ENCODE peak calls at places on chromosomes 5 and 9, in eight cellular contexts. One of them, this sample, is unnamed.

GRCh38 chr5:123035320-123035949 is 1.1 kb downstream of the PPIC start:
- DNase-seq in HCT116: peak; percentile 52
- DNase-seq in neural progenitor cell: peak; percentile 69
- DNase-seq in hepatocyte: peak; percentile 77
- DNase-seq in PC-3: peak; percentile 66
- DNase-seq in GM23338: peak; percentile 84
- DNase-seq in MM.1S: peak; percentile 88
- DNase-seq in SK-N-SH: peak; percentile 35
- DNase-seq in this sample: no peak

GRCh38 chr5:65812648-65813047 is 90.6 kb downstream of the NLN start:
- DNase-seq in HCT116: peak; percentile 66
- DNase-seq in neural progenitor cell: no peak
- DNase-seq in hepatocyte: peak; percentile 69
- DNase-seq in PC-3: peak; percentile 49
- DNase-seq in GM23338: no peak
- DNase-seq in MM.1S: peak; percentile 57
- DNase-seq in SK-N-SH: no peak
- DNase-seq in this sample: no peak

GRCh38 chr5:159975462-159976019 is 33.4 kb upstream of the TTC1 start:
- DNase-seq in HCT116: peak; percentile 41
- DNase-seq in neural progenitor cell: no peak
- DNase-seq in hepatocyte: peak; percentile 19
- DNase-seq in PC-3: peak; percentile 66
- DNase-seq in GM23338: peak; percentile 12
- DNase-seq in MM.1S: no peak
- DNase-seq in SK-N-SH: peak; percentile 36
- DNase-seq in this sample: no peak

GRCh38 chr5:73607228-73607627 is 18.8 kb upstream of the ARHGEF28 start:
- DNase-seq in HCT116: no peak
- DNase-seq in neural progenitor cell: no peak
- DNase-seq in hepatocyte: no peak
- DNase-seq in PC-3: peak; percentile 23
- DNase-seq in GM23338: no peak
- DNase-seq in MM.1S: no peak
- DNase-seq in SK-N-SH: no peak
- DNase-seq in this sample: no peak

GRCh38 chr5:31680528-31680927 is 41.6 kb downstream of the PDZD2 start:
- DNase-seq in HCT116: no peak
- DNase-seq in neural progenitor cell: no peak
- DNase-seq in hepatocyte: no peak
- DNase-seq in PC-3: no peak
- DNase-seq in GM23338: no peak
- DNase-seq in MM.1S: no peak
- DNase-seq in SK-N-SH: peak; percentile 54
- DNase-seq in this sample: no peak

GRCh38 chr5:134273642-134274361 is 47.9 kb upstream of the PPP2CA start:
- DNase-seq in HCT116: no peak
- DNase-seq in neural progenitor cell: no peak
- DNase-seq in hepatocyte: no peak
- DNase-seq in PC-3: no peak
- DNase-seq in GM23338: no peak
- DNase-seq in MM.1S: no peak
- DNase-seq in SK-N-SH: no peak
- DNase-seq in this sample: no peak

GRCh38 chr9:112059980-112060348 is 115.1 kb downstream of the SUSD1 start:
- DNase-seq in HCT116: no peak
- DNase-seq in neural progenitor cell: no peak
- DNase-seq in hepatocyte: no peak
- DNase-seq in PC-3: no peak
- DNase-seq in GM23338: no peak
- DNase-seq in MM.1S: no peak
- DNase-seq in SK-N-SH: no peak
- DNase-seq in this sample: no peak

GRCh38 chr9:16637218-16637617 is 233.3 kb downstream of the BNC2 start:
- DNase-seq in HCT116: no peak
- DNase-seq in neural progenitor cell: no peak
- DNase-seq in hepatocyte: no peak
- DNase-seq in PC-3: no peak
- DNase-seq in GM23338: no peak
- DNase-seq in MM.1S: no peak
- DNase-seq in SK-N-SH: no peak
- DNase-seq in this sample: no peak

GRCh38 chr9:132622144-132622543 is 39.7 kb downstream of the BARHL1 start:
- DNase-seq in HCT116: no peak
- DNase-seq in neural progenitor cell: no peak
- DNase-seq in hepatocyte: peak; percentile 38
- DNase-seq in PC-3: peak; percentile 34
- DNase-seq in GM23338: no peak
- DNase-seq in MM.1S: no peak
- DNase-seq in SK-N-SH: no peak
- DNase-seq in this sample: no peak

GRCh38 chr9:80605129-80605528 is 1033.4 kb downstream of the TLE4 start:
- DNase-seq in HCT116: no peak
- DNase-seq in neural progenitor cell: peak; percentile 40
- DNase-seq in hepatocyte: peak; percentile 39
- DNase-seq in PC-3: peak; percentile 49
- DNase-seq in GM23338: peak; percentile 62
- DNase-seq in MM.1S: no peak
- DNase-seq in SK-N-SH: peak; percentile 4
- DNase-seq in this sample: no peak

GRCh38 chr5:77379558-77380061 is 112.5 kb downstream of the WDR41 start:
- DNase-seq in HCT116: no peak
- DNase-seq in neural progenitor cell: no peak
- DNase-seq in hepatocyte: no peak
- DNase-seq in PC-3: no peak
- DNase-seq in GM23338: no peak
- DNase-seq in MM.1S: no peak
- DNase-seq in SK-N-SH: no peak
- DNase-seq in this sample: peak; percentile 8

GRCh38 chr5:58606064-58606463 is 23.2 kb downstream of the RAB3C start:
- DNase-seq in HCT116: no peak
- DNase-seq in neural progenitor cell: no peak
- DNase-seq in hepatocyte: no peak
- DNase-seq in PC-3: no peak
- DNase-seq in GM23338: no peak
- DNase-seq in MM.1S: no peak
- DNase-seq in SK-N-SH: no peak
- DNase-seq in this sample: no peak

GRCh38 chr9:93224591-93224990 is 40.7 kb downstream of the WNK2 start:
- DNase-seq in HCT116: peak; percentile 7
- DNase-seq in neural progenitor cell: no peak
- DNase-seq in hepatocyte: peak; percentile 46
- DNase-seq in PC-3: peak; percentile 79
- DNase-seq in GM23338: peak; percentile 24
- DNase-seq in MM.1S: no peak
- DNase-seq in SK-N-SH: no peak
- DNase-seq in this sample: no peak

GRCh38 chr9:347667-348292 is 133.1 kb downstream of the DOCK8 start:
- DNase-seq in HCT116: peak; percentile 40
- DNase-seq in neural progenitor cell: peak; percentile 46
- DNase-seq in hepatocyte: peak; percentile 65
- DNase-seq in PC-3: peak; percentile 71
- DNase-seq in GM23338: peak; percentile 58
- DNase-seq in MM.1S: no peak
- DNase-seq in SK-N-SH: peak; percentile 5
- DNase-seq in this sample: peak; percentile 28

GRCh38 chr5:149211566-149211965 is 60.1 kb upstream of the AFAP1L1 start:
- DNase-seq in HCT116: no peak
- DNase-seq in neural progenitor cell: no peak
- DNase-seq in hepatocyte: no peak
- DNase-seq in PC-3: no peak
- DNase-seq in GM23338: no peak
- DNase-seq in MM.1S: no peak
- DNase-seq in SK-N-SH: no peak
- DNase-seq in this sample: no peak

GRCh38 chr9:136057236-136058151 is 37.6 kb downstream of the NACC2 start:
- DNase-seq in HCT116: no peak
- DNase-seq in neural progenitor cell: no peak
- DNase-seq in hepatocyte: no peak
- DNase-seq in PC-3: no peak
- DNase-seq in GM23338: peak; percentile 69
- DNase-seq in MM.1S: no peak
- DNase-seq in SK-N-SH: peak; percentile 36
- DNase-seq in this sample: no peak

GRCh38 chr9:13823021-13823420 is 490.9 kb downstream of the NFIB start:
- DNase-seq in HCT116: no peak
- DNase-seq in neural progenitor cell: no peak
- DNase-seq in hepatocyte: no peak
- DNase-seq in PC-3: no peak
- DNase-seq in GM23338: no peak
- DNase-seq in MM.1S: no peak
- DNase-seq in SK-N-SH: no peak
- DNase-seq in this sample: no peak

DNA sequence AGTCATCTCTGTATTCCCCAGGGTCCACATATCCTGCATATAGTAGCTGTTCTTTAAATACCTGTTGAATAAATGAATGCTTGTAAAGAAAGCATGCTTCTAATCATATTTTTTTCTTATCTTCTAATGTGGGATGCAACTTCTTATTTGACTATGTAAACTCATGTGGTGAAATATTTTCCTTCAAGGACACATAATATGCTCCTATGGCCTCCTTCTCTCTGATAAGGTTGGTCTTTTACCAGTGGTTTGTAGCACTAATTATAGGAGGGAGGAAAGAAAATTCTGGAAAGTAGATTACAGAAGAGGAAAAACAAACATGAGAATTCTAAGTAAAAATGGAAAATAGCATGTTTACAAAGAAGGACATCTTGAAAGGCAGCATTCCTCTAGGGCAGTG is 28.6 kb upstream of the C5orf63 start:
- DNase-seq in HCT116: no peak
- DNase-seq in neural progenitor cell: no peak
- DNase-seq in hepatocyte: no peak
- DNase-seq in PC-3: no peak
- DNase-seq in GM23338: no peak
- DNase-seq in MM.1S: no peak
- DNase-seq in SK-N-SH: no peak
- DNase-seq in this sample: no peak
- TF ChIP-seq EZH2phosphoT487 in HCT116: no peak
- TF ChIP-seq EZH2phosphoT487 in neural progenitor cell: no peak
- TF ChIP-seq EZH2phosphoT487 in hepatocyte: no peak
- TF ChIP-seq EZH2phosphoT487 in PC-3: no peak
- TF ChIP-seq EZH2phosphoT487 in GM23338: no peak
- TF ChIP-seq EZH2phosphoT487 in MM.1S: no peak
- TF ChIP-seq EZH2phosphoT487 in SK-N-SH: no peak
- TF ChIP-seq EZH2phosphoT487 in this sample: no peak

DNA sequence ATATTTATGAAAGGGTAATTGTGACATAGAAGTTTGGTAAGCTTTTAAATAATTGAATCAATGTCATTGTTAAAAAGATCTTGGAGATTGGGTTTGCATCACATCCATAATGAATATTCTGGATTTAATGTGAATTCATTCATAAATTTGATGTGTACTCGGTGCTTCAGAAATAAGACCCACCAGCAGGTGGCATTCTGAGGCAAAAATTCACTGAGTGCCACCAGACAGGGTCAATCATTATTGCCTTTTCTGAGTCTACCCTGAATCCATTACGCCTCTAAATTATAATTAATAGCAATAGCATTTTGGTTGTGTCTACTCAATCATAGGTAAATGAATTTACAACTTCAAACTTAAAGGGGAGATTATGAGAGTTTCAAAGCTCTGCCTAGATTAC is 1.0 kb downstream of the TRPC7 start:
- DNase-seq in HCT116: no peak
- DNase-seq in neural progenitor cell: peak; percentile 18
- DNase-seq in hepatocyte: no peak
- DNase-seq in PC-3: peak; percentile 20
- DNase-seq in GM23338: peak; percentile 38
- DNase-seq in MM.1S: peak; percentile 12
- DNase-seq in SK-N-SH: peak; percentile 30
- DNase-seq in this sample: peak; percentile 3
- TF ChIP-seq CTCF in HCT116: peak; percentile 42
- TF ChIP-seq CTCF in neural progenitor cell: peak; percentile 67
- TF ChIP-seq CTCF in hepatocyte: peak; percentile 38
- TF ChIP-seq CTCF in PC-3: peak; percentile 67
- TF ChIP-seq CTCF in GM23338: peak; percentile 76
- TF ChIP-seq CTCF in MM.1S: peak; percentile 46
- TF ChIP-seq CTCF in SK-N-SH: peak; percentile 60
- TF ChIP-seq CTCF in this sample: peak; percentile 78

GRCh38 chr9:134585021-134585561 is 56.5 kb upstream of the COL5A1 start:
- DNase-seq in HCT116: no peak
- DNase-seq in neural progenitor cell: no peak
- DNase-seq in hepatocyte: no peak
- DNase-seq in PC-3: no peak
- DNase-seq in GM23338: no peak
- DNase-seq in MM.1S: no peak
- DNase-seq in SK-N-SH: no peak
- DNase-seq in this sample: no peak
- TF ChIP-seq EZH2phosphoT487 in HCT116: no peak
- TF ChIP-seq EZH2phosphoT487 in neural progenitor cell: no peak
- TF ChIP-seq EZH2phosphoT487 in hepatocyte: no peak
- TF ChIP-seq EZH2phosphoT487 in PC-3: no peak
- TF ChIP-seq EZH2phosphoT487 in GM23338: no peak
- TF ChIP-seq EZH2phosphoT487 in MM.1S: no peak
- TF ChIP-seq EZH2phosphoT487 in SK-N-SH: no peak
- TF ChIP-seq EZH2phosphoT487 in this sample: no peak

GRCh38 chr5:177344891-177345290 is 6.6 kb downstream of the LMAN2 start:
- DNase-seq in HCT116: no peak
- DNase-seq in neural progenitor cell: no peak
- DNase-seq in hepatocyte: no peak
- DNase-seq in PC-3: no peak
- DNase-seq in GM23338: no peak
- DNase-seq in MM.1S: no peak
- DNase-seq in SK-N-SH: no peak
- DNase-seq in this sample: no peak

GRCh38 chr5:177346820-177347219 is 4.6 kb downstream of the LMAN2 start:
- DNase-seq in HCT116: no peak
- DNase-seq in neural progenitor cell: no peak
- DNase-seq in hepatocyte: no peak
- DNase-seq in PC-3: no peak
- DNase-seq in GM23338: no peak
- DNase-seq in MM.1S: no peak
- DNase-seq in SK-N-SH: no peak
- DNase-seq in this sample: no peak

GRCh38 chr5:177349762-177350161 is 1.7 kb downstream of the LMAN2 start:
- DNase-seq in HCT116: no peak
- DNase-seq in neural progenitor cell: no peak
- DNase-seq in hepatocyte: no peak
- DNase-seq in PC-3: no peak
- DNase-seq in GM23338: no peak
- DNase-seq in MM.1S: no peak
- DNase-seq in SK-N-SH: no peak
- DNase-seq in this sample: no peak

GRCh38 chr5:177349362-177349647 is 2.2 kb downstream of the LMAN2 start:
- DNase-seq in HCT116: no peak
- DNase-seq in neural progenitor cell: no peak
- DNase-seq in hepatocyte: no peak
- DNase-seq in PC-3: no peak
- DNase-seq in GM23338: no peak
- DNase-seq in MM.1S: no peak
- DNase-seq in SK-N-SH: no peak
- DNase-seq in this sample: no peak

DNA sequence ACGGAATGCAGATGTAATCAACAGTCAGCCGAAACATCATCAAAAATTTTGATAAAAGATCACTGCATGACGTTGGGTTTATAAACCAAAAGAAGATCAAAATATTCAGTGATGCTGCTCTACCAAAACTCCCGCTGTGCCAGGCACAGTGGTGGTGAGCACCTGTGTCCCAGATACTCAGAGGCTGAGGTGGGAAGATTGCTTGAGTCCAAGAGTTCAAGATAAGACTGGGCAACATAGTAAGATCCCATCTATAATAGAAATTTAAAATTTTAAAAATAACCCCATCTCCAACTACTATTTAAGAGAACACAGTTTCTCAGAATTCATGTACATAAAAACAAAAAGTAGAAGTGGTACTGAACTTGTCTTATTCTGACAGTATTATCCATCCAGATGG is 3.8 kb downstream of the LMAN2 start:
- DNase-seq in HCT116: no peak
- DNase-seq in neural progenitor cell: no peak
- DNase-seq in hepatocyte: no peak
- DNase-seq in PC-3: no peak
- DNase-seq in GM23338: no peak
- DNase-seq in MM.1S: no peak
- DNase-seq in SK-N-SH: no peak
- DNase-seq in this sample: no peak
- TF ChIP-seq CTCF in HCT116: no peak
- TF ChIP-seq CTCF in neural progenitor cell: no peak
- TF ChIP-seq CTCF in hepatocyte: no peak
- TF ChIP-seq CTCF in PC-3: no peak
- TF ChIP-seq CTCF in GM23338: no peak
- TF ChIP-seq CTCF in MM.1S: no peak
- TF ChIP-seq CTCF in SK-N-SH: no peak
- TF ChIP-seq CTCF in this sample: no peak

This sample was measured in OCI-LY7.